ENCODE peak calls at places on chromosomes 16 and 17, in eight cellular contexts. G is sigmoid colon; R is skeletal muscle cell; Q is breast epithelium; T is CD8-positive, alpha-beta T cell; U is left ventricle myocardium inferior; A is GM23338; B is CD8-positive, alpha-beta memory T cell. P is an unnamed sample.

GRCh38 chr16:4263504-4264436 is 9.1 kb downstream of the TFAP4 start:
- DNase-seq in G (peak), R (peak), Q (peak), T (no peak), U (peak), A (peak), B (no peak), P (no peak)

GRCh38 chr17:10790491-10791401 is 13.2 kb downstream of the TMEM238L start:
- DNase-seq in G (no peak), R (no peak), Q (no peak), T (no peak), U (no peak), A (no peak), B (no peak), P (no peak)

GRCh38 chr16:19294156-19294649 is 8.7 kb downstream of the CLEC19A start:
- DNase-seq in G (peak), R (no peak), Q (no peak), T (no peak), U (peak), A (no peak), B (no peak), P (no peak)

GRCh38 chr17:58965221-58965620 is 141.5 kb downstream of the TRIM37 start:
- DNase-seq in G (no peak), R (no peak), Q (no peak), T (no peak), U (no peak), A (no peak), B (no peak), P (no peak)

GRCh38 chr17:73013816-73014663 is 78.4 kb downstream of the SLC39A11 start:
- DNase-seq in G (no peak), R (peak), Q (no peak), T (no peak), U (no peak), A (peak), B (no peak), P (no peak)

GRCh38 chr17:38583833-38584349 is 21.9 kb downstream of the SRCIN1 start:
- DNase-seq in G (no peak), R (no peak), Q (no peak), T (no peak), U (no peak), A (no peak), B (no peak), P (no peak)

GRCh38 chr17:48718781-48719641 is 3.3 kb downstream of the PRAC1 start:
- DNase-seq in G (peak), R (no peak), Q (no peak), T (no peak), U (no peak), A (peak), B (no peak), P (no peak)

GRCh38 chr16:64250866-64251265 is 871.0 kb downstream of the CDH11 start:
- DNase-seq in G (no peak), R (no peak), Q (no peak), T (no peak), U (peak), A (no peak), B (no peak), P (no peak)

GRCh38 chr16:1532081-1532760 is 1.2 kb upstream of the TMEM204 start:
- DNase-seq in G (peak), R (no peak), Q (peak), T (no peak), U (peak), A (no peak), B (no peak), P (no peak)

GRCh38 chr17:79465011-79466006 is 145.5 kb downstream of the RBFOX3 start:
- DNase-seq in G (no peak), R (no peak), Q (no peak), T (no peak), U (no peak), A (no peak), B (no peak), P (no peak)

GRCh38 chr16:67329901-67330300 is 3.3 kb downstream of the LRRC36 start:
- DNase-seq in G (no peak), R (no peak), Q (no peak), T (no peak), U (no peak), A (no peak), B (no peak), P (no peak)

GRCh38 chr17:42132941-42133340 is 10.3 kb downstream of the HSPB9 start:
- DNase-seq in G (no peak), R (peak), Q (no peak), T (no peak), U (peak), A (no peak), B (no peak), P (no peak)

GRCh38 chr16:23824909-23825308 is 10.9 kb upstream of the PRKCB start:
- DNase-seq in G (no peak), R (no peak), Q (no peak), T (no peak), U (no peak), A (no peak), B (no peak), P (no peak)

GRCh38 chr17:14268264-14268663 is 31.6 kb upstream of the CDRT15 start:
- DNase-seq in G (no peak), R (no peak), Q (no peak), T (no peak), U (no peak), A (peak), B (no peak), P (no peak)

GRCh38 chr17:39197380-39198185 is at the start of gene CACNB1:
- DNase-seq in G (peak), R (peak), Q (peak), T (peak), U (peak), A (peak), B (peak), P (peak)

GRCh38 chr16:930076-930475 is 40.7 kb downstream of the LMF1 start:
- DNase-seq in G (no peak), R (no peak), Q (no peak), T (no peak), U (no peak), A (no peak), B (no peak), P (no peak)

GRCh38 chr17:80251966-80252365 is 8.7 kb upstream of the RNF213 start:
- DNase-seq in G (no peak), R (no peak), Q (no peak), T (no peak), U (no peak), A (no peak), B (no peak), P (no peak)

GRCh38 chr17:22233382-22233781 is 541.1 kb downstream of the KCNJ18 start:
- DNase-seq in G (no peak), R (no peak), Q (no peak), T (no peak), U (no peak), A (no peak), B (no peak), P (no peak)

GRCh38 chr16:88747588-88748301 is 37.3 kb downstream of the PIEZO1 start:
- DNase-seq in G (no peak), R (no peak), Q (no peak), T (no peak), U (no peak), A (peak), B (no peak), P (peak)

GRCh38 chr16:81861915-81862314 is 82.8 kb downstream of the PLCG2 start:
- DNase-seq in G (no peak), R (no peak), Q (no peak), T (no peak), U (no peak), A (no peak), B (no peak), P (no peak)

GRCh38 chr17:42325026-42325425 is 36.7 kb downstream of the STAT5A start:
- DNase-seq in G (peak), R (no peak), Q (no peak), T (no peak), U (no peak), A (no peak), B (no peak), P (no peak)

GRCh38 chr17:46931596-46931995 is 8.6 kb downstream of the GOSR2 start:
- DNase-seq in G (no peak), R (no peak), Q (no peak), T (no peak), U (no peak), A (no peak), B (no peak), P (no peak)

GRCh38 chr17:21211825-21212479 is 2.0 kb downstream of the TMEM11 start:
- DNase-seq in G (no peak), R (no peak), Q (no peak), T (no peak), U (no peak), A (no peak), B (no peak), P (no peak)

GRCh38 chr17:60747069-60747808 is 69.6 kb downstream of the BCAS3 start:
- DNase-seq in G (no peak), R (no peak), Q (no peak), T (no peak), U (no peak), A (peak), B (no peak), P (no peak)

GRCh38 chr16:86554599-86554916 is 477 bp downstream of the MTHFSD start:
- DNase-seq in G (no peak), R (no peak), Q (no peak), T (no peak), U (no peak), A (no peak), B (no peak), P (no peak)

GRCh38 chr17:39754958-39755549 is 17.3 kb downstream of the GRB7 start:
- DNase-seq in G (peak), R (no peak), Q (no peak), T (no peak), U (no peak), A (peak), B (no peak), P (no peak)

GRCh38 chr17:38897176-38897575 is 27.3 kb downstream of the LASP1 start:
- DNase-seq in G (peak), R (peak), Q (no peak), T (no peak), U (peak), A (no peak), B (no peak), P (no peak)

GRCh38 chr16:63385714-63386113 is 1349.5 kb upstream of the CDH8 start:
- DNase-seq in G (no peak), R (no peak), Q (no peak), T (no peak), U (no peak), A (no peak), B (no peak), P (no peak)

DNA sequence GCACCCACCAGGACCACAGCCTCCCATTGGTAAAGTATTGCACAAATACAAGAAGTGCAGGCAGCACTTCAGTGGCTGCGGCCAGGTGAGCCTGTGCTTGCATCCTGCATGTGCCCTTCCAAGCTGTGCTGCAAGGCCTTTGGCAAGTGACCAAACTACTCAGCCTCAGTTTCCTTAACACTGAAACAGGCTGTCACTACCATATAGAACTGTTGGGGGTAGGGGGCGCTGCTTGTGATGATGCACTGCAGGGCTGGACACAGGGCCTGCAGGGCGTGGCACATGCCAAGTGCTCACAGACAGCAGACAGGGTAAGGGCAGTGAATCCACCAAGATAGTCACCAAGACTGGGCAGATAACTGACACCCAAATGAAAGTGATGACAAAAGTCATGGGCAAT is 65.6 kb upstream of the SREBF1 start:
- DNase-seq in G (no peak), R (no peak), Q (no peak), T (no peak), U (no peak), A (peak), B (no peak), P (no peak)
- H3K4me3 ChIP-seq in G (no peak), R (no peak), Q (no peak), T (no peak), U (no peak), A (no peak), B (no peak), P (no peak)

DNA sequence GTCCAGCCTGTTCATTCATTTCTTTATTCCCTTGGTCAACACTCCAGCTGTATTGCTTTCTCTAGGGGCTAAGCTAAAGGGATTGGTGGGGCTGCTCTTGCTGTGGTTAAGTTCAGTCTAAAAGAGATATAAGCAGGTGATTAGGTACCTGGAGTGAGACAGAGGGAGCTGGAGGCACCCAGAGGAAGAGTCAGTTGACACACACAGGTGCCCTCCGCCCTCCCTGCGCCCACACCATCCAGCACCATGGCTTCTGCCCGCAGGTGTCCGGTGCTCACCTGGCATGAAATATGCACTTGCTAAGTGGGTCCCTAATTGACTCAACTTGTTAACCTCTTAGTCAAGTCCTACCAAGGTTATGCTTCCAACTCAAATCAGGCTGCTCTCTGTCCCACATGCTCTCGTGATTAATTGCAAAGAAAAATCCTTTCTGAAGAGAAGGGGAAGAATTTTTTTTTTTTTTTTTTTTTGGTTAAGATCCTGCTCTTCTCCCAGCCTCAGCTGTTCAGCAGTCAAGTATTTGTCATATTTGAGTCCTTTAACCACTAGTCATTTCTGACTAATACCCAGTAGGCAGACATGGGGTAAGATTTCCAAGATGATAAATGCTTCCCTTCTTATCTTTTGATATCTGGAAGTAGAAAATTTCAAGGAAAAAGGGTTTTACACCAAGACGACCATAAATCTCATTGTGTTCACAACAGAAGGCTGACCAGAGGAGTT is 199.8 kb upstream of the WSCD1 start:
- DNase-seq in G (no peak), R (no peak), Q (no peak), T (no peak), U (no peak), A (no peak), B (no peak), P (no peak)
- H3K4me3 ChIP-seq in G (no peak), R (no peak), Q (no peak), T (no peak), U (no peak), A (no peak), B (no peak), P (no peak)

GRCh38 chr17:50425001-50425681 is 877 bp upstream of the ACSF2 start:
- DNase-seq in G (no peak), R (no peak), Q (no peak), T (no peak), U (no peak), A (no peak), B (no peak), P (no peak)
- H3K4me3 ChIP-seq in G (peak), R (peak), Q (peak), T (peak), U (peak), A (peak), B (peak), P (peak)

GRCh38 chr17:68491381-68491849 is 20.8 kb upstream of the PRKAR1A start:
- DNase-seq in G (peak), R (no peak), Q (no peak), T (no peak), U (peak), A (no peak), B (no peak), P (no peak)
- H3K4me3 ChIP-seq in G (no peak), R (no peak), Q (no peak), T (no peak), U (no peak), A (no peak), B (no peak), P (no peak)

DNA sequence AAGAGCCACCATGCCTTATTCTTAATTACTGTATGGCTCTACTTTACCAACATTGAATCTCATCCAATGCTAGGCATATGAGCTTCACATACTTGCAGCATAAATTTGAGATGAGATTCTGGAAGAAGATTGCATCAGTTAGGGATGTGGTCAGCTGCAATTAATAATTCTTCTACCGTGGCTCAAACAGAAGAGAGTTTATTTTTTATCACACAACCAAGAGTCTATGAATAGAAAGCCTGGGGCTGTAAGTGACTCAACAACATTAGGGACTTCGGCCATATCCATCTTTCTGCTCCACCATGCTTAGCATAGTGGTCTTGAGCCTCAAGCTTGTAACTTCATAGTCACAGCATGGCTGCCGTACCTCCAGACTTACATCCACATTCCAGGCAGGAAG is 179.3 kb upstream of the IRX6 start:
- DNase-seq in G (no peak), R (no peak), Q (no peak), T (no peak), U (no peak), A (no peak), B (no peak), P (no peak)
- H3K4me3 ChIP-seq in G (no peak), R (no peak), Q (no peak), T (no peak), U (no peak), A (no peak), B (no peak), P (no peak)

GRCh38 chr17:43905985-43906852 is 1.1 kb downstream of the MPP2 start:
- DNase-seq in G (peak), R (no peak), Q (peak), T (peak), U (peak), A (peak), B (peak), P (peak)

GRCh38 chr17:43907425-43907981 is at the start of gene MPP2:
- DNase-seq in G (peak), R (no peak), Q (no peak), T (peak), U (peak), A (peak), B (peak), P (peak)

GRCh38 chr17:43906951-43907424 is 348 bp downstream of the MPP2 start:
- DNase-seq in G (peak), R (no peak), Q (no peak), T (peak), U (no peak), A (no peak), B (peak), P (peak)

GRCh38 chr17:43909537-43910231 is 2.3 kb upstream of the MPP2 start:
- DNase-seq in G (no peak), R (no peak), Q (no peak), T (no peak), U (no peak), A (no peak), B (no peak), P (no peak)

GRCh38 chr17:43908111-43908721 is 880 bp upstream of the MPP2 start:
- DNase-seq in G (peak), R (no peak), Q (no peak), T (peak), U (peak), A (peak), B (peak), P (peak)
- H3K4me3 ChIP-seq in G (peak), R (peak), Q (peak), T (peak), U (peak), A (peak), B (peak), P (no peak)

P was measured in CD4-positive, alpha-beta memory T cell.